ENCODE peak calls at places on chromosomes 12 and 14, in five cellular contexts. One of them, this sample, is unnamed. For H3K27me3, the result is how much of the 10 kb centered on the place peaks cover.

GRCh38 chr14:68014771-68015170 is 195.2 kb downstream of the RAD51B start:
- DNase-seq in right cardiac atrium: no peak
- DNase-seq in tibial nerve: no peak
- DNase-seq in stomach: no peak
- DNase-seq in tibial artery: no peak
- DNase-seq in this sample: no peak

GRCh38 chr14:102746568-102747438 is 30.4 kb upstream of the TRAF3 start:
- DNase-seq in right cardiac atrium: no peak
- DNase-seq in stomach: no peak
- DNase-seq in tibial nerve: no peak
- DNase-seq in tibial artery: no peak
- DNase-seq in this sample: no peak

GRCh38 chr14:55103005-55103640 is 25.9 kb upstream of the LGALS3 start:
- DNase-seq in tibial artery: peak
- DNase-seq in right cardiac atrium: peak
- DNase-seq in tibial nerve: peak
- DNase-seq in stomach: peak
- DNase-seq in this sample: peak

GRCh38 chr14:76936483-76936882 is 92.0 kb downstream of the IRF2BPL start:
- DNase-seq in right cardiac atrium: peak
- DNase-seq in tibial nerve: no peak
- DNase-seq in stomach: no peak
- DNase-seq in tibial artery: no peak
- DNase-seq in this sample: no peak

GRCh38 chr12:113130457-113131135 is 5.0 kb downstream of the RASAL1 start:
- DNase-seq in right cardiac atrium: no peak
- DNase-seq in tibial artery: no peak
- DNase-seq in stomach: no peak
- DNase-seq in tibial nerve: no peak
- DNase-seq in this sample: no peak

GRCh38 chr14:23640524-23641141 is 4.5 kb downstream of the DHRS2 start:
- DNase-seq in tibial artery: peak
- DNase-seq in right cardiac atrium: peak
- DNase-seq in tibial nerve: peak
- DNase-seq in stomach: no peak
- DNase-seq in this sample: no peak

GRCh38 chr12:97211421-97211820 is 251.2 kb upstream of the RMST start:
- DNase-seq in tibial artery: no peak
- DNase-seq in stomach: no peak
- DNase-seq in tibial nerve: no peak
- DNase-seq in right cardiac atrium: no peak
- DNase-seq in this sample: no peak

GRCh38 chr12:42091769-42092168 is 52.9 kb downstream of the GXYLT1 start:
- DNase-seq in tibial nerve: no peak
- DNase-seq in tibial artery: no peak
- DNase-seq in right cardiac atrium: no peak
- DNase-seq in stomach: no peak
- DNase-seq in this sample: no peak

GRCh38 chr12:103930787-103931536 is 752 bp downstream of the HSP90B1 start:
- DNase-seq in tibial artery: peak
- DNase-seq in tibial nerve: no peak
- DNase-seq in right cardiac atrium: peak
- DNase-seq in stomach: peak
- DNase-seq in this sample: peak

GRCh38 chr12:103933237-103933636 is 3.0 kb downstream of the HSP90B1 start:
- DNase-seq in right cardiac atrium: no peak
- DNase-seq in tibial artery: no peak
- DNase-seq in tibial nerve: no peak
- DNase-seq in stomach: no peak
- DNase-seq in this sample: no peak

GRCh38 chr12:103936679-103937078 is 6.5 kb downstream of the HSP90B1 start:
- DNase-seq in tibial nerve: no peak
- DNase-seq in right cardiac atrium: no peak
- DNase-seq in stomach: no peak
- DNase-seq in tibial artery: no peak
- DNase-seq in this sample: no peak
- H3K27ac ChIP-seq in tibial nerve: no peak
- H3K27ac ChIP-seq in right cardiac atrium: no peak
- H3K27ac ChIP-seq in stomach: no peak
- H3K27ac ChIP-seq in tibial artery: no peak
- H3K27ac ChIP-seq in this sample: no peak

GRCh38 chr14:35534130-35534883 is at the start of gene INSM2:
- DNase-seq in right cardiac atrium: peak
- DNase-seq in stomach: no peak
- DNase-seq in tibial artery: no peak
- DNase-seq in tibial nerve: no peak
- DNase-seq in this sample: peak

GRCh38 chr14:35531960-35532747 is 1.8 kb upstream of the INSM2 start:
- DNase-seq in tibial nerve: no peak
- DNase-seq in right cardiac atrium: no peak
- DNase-seq in tibial artery: no peak
- DNase-seq in stomach: no peak
- DNase-seq in this sample: no peak

GRCh38 chr14:35533357-35534129 is 421 bp upstream of the INSM2 start:
- DNase-seq in tibial artery: no peak
- DNase-seq in tibial nerve: no peak
- DNase-seq in stomach: peak
- DNase-seq in right cardiac atrium: peak
- DNase-seq in this sample: peak

GRCh38 chr14:35534884-35535793 is 1.2 kb downstream of the INSM2 start:
- DNase-seq in right cardiac atrium: peak
- DNase-seq in tibial nerve: no peak
- DNase-seq in tibial artery: peak
- DNase-seq in stomach: peak
- DNase-seq in this sample: peak

GRCh38 chr14:35532783-35533356 is 1.1 kb upstream of the INSM2 start:
- DNase-seq in tibial artery: no peak
- DNase-seq in stomach: no peak
- DNase-seq in tibial nerve: no peak
- DNase-seq in right cardiac atrium: no peak
- DNase-seq in this sample: no peak
- H3K27me3 ChIP-seq in tibial artery: under half
- H3K27me3 ChIP-seq in stomach: under half
- H3K27me3 ChIP-seq in tibial nerve: under half
- H3K27me3 ChIP-seq in right cardiac atrium: under half
- H3K27me3 ChIP-seq in this sample: half or more

GRCh38 chr14:60968671-60969070 is 12.2 kb downstream of the TRMT5 start:
- DNase-seq in tibial nerve: no peak
- DNase-seq in tibial artery: no peak
- DNase-seq in right cardiac atrium: no peak
- DNase-seq in stomach: no peak
- DNase-seq in this sample: no peak

GRCh38 chr14:60972295-60972694 is 8.6 kb downstream of the TRMT5 start:
- DNase-seq in tibial artery: no peak
- DNase-seq in right cardiac atrium: no peak
- DNase-seq in tibial nerve: no peak
- DNase-seq in stomach: no peak
- DNase-seq in this sample: no peak

GRCh38 chr14:60971271-60971670 is 9.6 kb downstream of the TRMT5 start:
- DNase-seq in stomach: no peak
- DNase-seq in right cardiac atrium: no peak
- DNase-seq in tibial nerve: no peak
- DNase-seq in tibial artery: no peak
- DNase-seq in this sample: no peak

GRCh38 chr14:60968099-60968498 is 12.8 kb downstream of the TRMT5 start:
- DNase-seq in right cardiac atrium: no peak
- DNase-seq in stomach: no peak
- DNase-seq in tibial nerve: no peak
- DNase-seq in tibial artery: no peak
- DNase-seq in this sample: no peak

DNA sequence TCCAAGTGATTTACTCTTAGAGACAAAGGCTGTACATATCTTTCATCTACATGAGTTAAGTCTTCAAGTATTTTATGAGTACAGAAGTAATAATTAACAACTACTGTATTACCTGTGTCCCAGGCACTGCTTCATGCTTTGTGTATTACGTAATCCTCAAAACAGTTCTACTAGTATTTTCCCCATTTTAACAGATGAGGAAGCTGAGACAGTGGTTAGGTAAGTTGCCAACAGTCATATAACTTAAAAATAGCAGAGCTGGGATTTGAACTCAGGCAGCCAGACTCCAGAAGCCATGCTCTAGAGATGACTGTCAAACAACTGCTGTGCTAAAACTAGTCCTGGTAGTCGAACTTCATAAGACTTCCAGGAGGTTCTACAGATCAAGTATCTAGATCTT is 10.7 kb downstream of the TRMT5 start:
- DNase-seq in tibial nerve: no peak
- DNase-seq in tibial artery: no peak
- DNase-seq in stomach: no peak
- DNase-seq in right cardiac atrium: no peak
- DNase-seq in this sample: no peak
- H3K4me3 ChIP-seq in tibial nerve: no peak
- H3K4me3 ChIP-seq in tibial artery: no peak
- H3K4me3 ChIP-seq in stomach: no peak
- H3K4me3 ChIP-seq in right cardiac atrium: no peak
- H3K4me3 ChIP-seq in this sample: no peak

DNA sequence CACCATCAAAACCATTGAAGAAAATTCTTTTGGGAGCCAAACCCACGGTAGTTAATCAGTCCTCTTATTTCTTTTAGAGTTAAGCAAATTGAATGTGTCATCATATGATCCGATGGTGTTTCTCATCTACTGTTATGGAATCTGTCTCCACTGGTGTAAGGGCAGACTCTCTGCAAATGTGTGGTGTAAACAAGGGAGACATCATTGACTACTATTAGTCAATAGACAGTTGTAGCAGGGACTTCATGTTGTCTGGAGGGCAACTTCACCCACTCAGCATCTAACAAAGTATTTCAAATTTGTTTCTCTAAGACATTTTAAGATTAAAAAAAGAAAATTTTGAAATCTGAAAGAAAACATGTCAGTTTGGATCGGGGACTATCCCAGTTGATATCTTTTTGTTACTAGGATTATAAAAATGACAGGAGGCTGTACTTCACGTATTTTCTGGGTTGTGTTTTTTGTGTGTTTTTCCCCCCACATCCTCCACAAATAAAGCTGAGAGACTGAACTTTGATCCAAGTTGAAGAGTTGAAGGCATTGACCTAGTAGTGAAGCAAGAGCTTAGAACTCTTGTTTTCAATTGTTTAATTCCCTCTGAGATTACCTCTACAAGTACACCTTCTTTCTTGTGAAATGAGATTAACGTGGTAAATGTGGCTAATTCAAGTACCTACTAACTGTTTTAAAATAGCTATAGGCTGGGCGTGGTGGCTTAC is 4.0 kb downstream of the GOLGA5 start:
- DNase-seq in tibial artery: no peak
- DNase-seq in tibial nerve: no peak
- DNase-seq in right cardiac atrium: no peak
- DNase-seq in stomach: no peak
- DNase-seq in this sample: no peak
- H3K27ac ChIP-seq in tibial artery: no peak
- H3K27ac ChIP-seq in tibial nerve: no peak
- H3K27ac ChIP-seq in right cardiac atrium: no peak
- H3K27ac ChIP-seq in stomach: no peak
- H3K27ac ChIP-seq in this sample: no peak

GRCh38 chr14:99271951-99272668 is at the start of gene BCL11B:
- DNase-seq in right cardiac atrium: peak
- DNase-seq in tibial artery: peak
- DNase-seq in stomach: peak
- DNase-seq in tibial nerve: no peak
- DNase-seq in this sample: peak
- H3K27me3 ChIP-seq in right cardiac atrium: under half
- H3K27me3 ChIP-seq in tibial artery: under half
- H3K27me3 ChIP-seq in stomach: under half
- H3K27me3 ChIP-seq in tibial nerve: under half
- H3K27me3 ChIP-seq in this sample: half or more

GRCh38 chr12:9724023-9724422 is 8.9 kb downstream of the CLECL1 start:
- DNase-seq in tibial artery: no peak
- DNase-seq in tibial nerve: no peak
- DNase-seq in right cardiac atrium: no peak
- DNase-seq in stomach: no peak
- DNase-seq in this sample: no peak
- H3K4me3 ChIP-seq in tibial artery: no peak
- H3K4me3 ChIP-seq in tibial nerve: no peak
- H3K4me3 ChIP-seq in right cardiac atrium: no peak
- H3K4me3 ChIP-seq in stomach: no peak
- H3K4me3 ChIP-seq in this sample: no peak

GRCh38 chr12:132689227-132689626 is 1.8 kb downstream of the PXMP2 start:
- DNase-seq in stomach: peak
- DNase-seq in right cardiac atrium: no peak
- DNase-seq in tibial artery: no peak
- DNase-seq in tibial nerve: no peak
- DNase-seq in this sample: peak

GRCh38 chr12:132685400-132685799 is 1.7 kb downstream of the POLE start:
- DNase-seq in tibial artery: no peak
- DNase-seq in tibial nerve: no peak
- DNase-seq in stomach: no peak
- DNase-seq in right cardiac atrium: no peak
- DNase-seq in this sample: no peak

GRCh38 chr12:132687211-132688164 is at the start of the genes POLE and PXMP2:
- DNase-seq in right cardiac atrium: peak
- DNase-seq in stomach: peak
- DNase-seq in tibial artery: peak
- DNase-seq in tibial nerve: peak
- DNase-seq in this sample: peak

GRCh38 chr12:132690112-132690511 is 2.7 kb downstream of the PXMP2 start:
- DNase-seq in stomach: no peak
- DNase-seq in tibial artery: no peak
- DNase-seq in tibial nerve: no peak
- DNase-seq in right cardiac atrium: no peak
- DNase-seq in this sample: no peak

GRCh38 chr12:132686831-132687210 is 321 bp downstream of the POLE start:
- DNase-seq in stomach: no peak
- DNase-seq in right cardiac atrium: peak
- DNase-seq in tibial nerve: no peak
- DNase-seq in tibial artery: no peak
- DNase-seq in this sample: no peak
- H3K27ac ChIP-seq in stomach: peak
- H3K27ac ChIP-seq in right cardiac atrium: peak
- H3K27ac ChIP-seq in tibial nerve: peak
- H3K27ac ChIP-seq in tibial artery: peak
- H3K27ac ChIP-seq in this sample: peak

GRCh38 chr12:48973531-48973930 is 2.0 kb upstream of the WNT10B start:
- DNase-seq in right cardiac atrium: peak
- DNase-seq in tibial artery: peak
- DNase-seq in stomach: no peak
- DNase-seq in tibial nerve: peak
- DNase-seq in this sample: peak

GRCh38 chr12:48973992-48974673 is 2.6 kb upstream of the WNT10B start:
- DNase-seq in right cardiac atrium: peak
- DNase-seq in stomach: peak
- DNase-seq in tibial artery: peak
- DNase-seq in tibial nerve: peak
- DNase-seq in this sample: peak

GRCh38 chr12:48970702-48971334 is 717 bp downstream of the WNT10B start:
- DNase-seq in right cardiac atrium: no peak
- DNase-seq in tibial nerve: no peak
- DNase-seq in stomach: no peak
- DNase-seq in tibial artery: no peak
- DNase-seq in this sample: no peak

GRCh38 chr12:48973084-48973483 is 1.5 kb upstream of the WNT10B start:
- DNase-seq in tibial nerve: no peak
- DNase-seq in right cardiac atrium: no peak
- DNase-seq in stomach: no peak
- DNase-seq in tibial artery: peak
- DNase-seq in this sample: no peak

GRCh38 chr12:48972213-48973021 is 882 bp upstream of the WNT10B start:
- DNase-seq in right cardiac atrium: no peak
- DNase-seq in tibial nerve: no peak
- DNase-seq in stomach: no peak
- DNase-seq in tibial artery: no peak
- DNase-seq in this sample: peak
- H3K27me3 ChIP-seq in right cardiac atrium: under half
- H3K27me3 ChIP-seq in tibial nerve: under half
- H3K27me3 ChIP-seq in stomach: under half
- H3K27me3 ChIP-seq in tibial artery: under half
- H3K27me3 ChIP-seq in this sample: half or more